ENCODE peak calls at places on chromosomes 5 and 9, in four cellular contexts. X is right cardiac atrium; S is activated CD8-positive, alpha-beta memory T cell treated with anti-CD3 and anti-CD28 coated beads, Interleukin-2, amount 10 ng/mL, durations not matched to agents 7 days and 5 days; Y is stimulated activated naive CD8-positive, alpha-beta T cell treated with anti-CD3 and anti-CD28 coated beads, Interleukin-15, amount 100 ng/mL, for 72 hours. I is an unnamed sample.

GRCh38 chr5:38830521-38831051 is 15.2 kb upstream of the OSMR start:
- ATAC-seq in S (no peak), X (no peak), Y (no peak), I (no peak)

GRCh38 chr9:127877566-127877998 is at the start of gene AK1:
- ATAC-seq in Y (peak), X (peak), S (no peak), I (no peak)

GRCh38 chr5:87120518-87121314 is 147.0 kb upstream of the RASA1 start:
- ATAC-seq in Y (peak), X (no peak), S (peak), I (peak)

GRCh38 chr5:78765756-78766411 is 117.3 kb upstream of the LHFPL2 start:
- ATAC-seq in X (no peak), S (no peak), Y (no peak), I (no peak)

GRCh38 chr9:104080983-104081382 is 13.1 kb upstream of the SMC2 start:
- ATAC-seq in Y (no peak), S (no peak), X (no peak), I (no peak)

GRCh38 chr9:83327323-83327722 is 210.9 kb downstream of the FRMD3 start:
- ATAC-seq in X (peak), S (no peak), Y (no peak), I (no peak)

GRCh38 chr9:69379250-69379982 is 54.4 kb downstream of the ENTREP1 start:
- ATAC-seq in X (peak), Y (no peak), S (no peak), I (no peak)

GRCh38 chr9:37141015-37141414 is 20.6 kb downstream of the ZCCHC7 start:
- ATAC-seq in Y (no peak), X (no peak), S (no peak), I (peak)

GRCh38 chr5:600551-601541 is 11.3 kb upstream of the CEP72 start:
- ATAC-seq in Y (no peak), X (no peak), S (no peak), I (no peak)

GRCh38 chr5:43400082-43400481 is 12.1 kb downstream of the CCL28 start:
- ATAC-seq in S (no peak), X (no peak), Y (no peak), I (no peak)

GRCh38 chr9:7304596-7304995 is 495.0 kb downstream of the DMAC1 start:
- ATAC-seq in S (no peak), X (no peak), Y (no peak), I (no peak)

GRCh38 chr9:469672-470040 is 255.0 kb downstream of the DOCK8 start:
- ATAC-seq in S (peak), X (peak), Y (peak), I (peak)

GRCh38 chr5:2093859-2094615 is 211.3 kb upstream of the IRX4 start:
- ATAC-seq in X (peak), Y (no peak), S (no peak), I (no peak)

GRCh38 chr9:92747459-92748232 is 17.0 kb downstream of the BICD2 start:
- ATAC-seq in Y (no peak), S (no peak), X (no peak), I (peak)

GRCh38 chr5:65924366-65925093 is 1.8 kb upstream of the ERBIN start:
- ATAC-seq in S (no peak), X (no peak), Y (peak), I (no peak)

GRCh38 chr5:173659423-173659822 is 43.0 kb upstream of the BOD1 start:
- ATAC-seq in Y (no peak), X (no peak), S (no peak), I (no peak)

GRCh38 chr9:83754383-83754977 is 46.7 kb upstream of the UBQLN1 start:
- ATAC-seq in X (no peak), Y (no peak), S (no peak), I (peak)

GRCh38 chr5:135490245-135491037 is 38.3 kb upstream of the TIFAB start:
- ATAC-seq in X (no peak), S (no peak), Y (no peak), I (no peak)

GRCh38 chr9:124278054-124278540 is 20.3 kb downstream of the NEK6 start:
- ATAC-seq in S (no peak), X (no peak), Y (peak), I (no peak)

GRCh38 chr5:135944967-135945560 is 9.7 kb downstream of the LECT2 start:
- ATAC-seq in S (no peak), X (peak), Y (no peak), I (no peak)

GRCh38 chr9:89874351-89875321 is 269.8 kb downstream of the GADD45G start:
- ATAC-seq in S (no peak), Y (no peak), X (peak), I (no peak)

GRCh38 chr9:137650259-137650658 is 31.5 kb downstream of the EHMT1 start:
- ATAC-seq in X (no peak), Y (peak), S (no peak), I (no peak)

GRCh38 chr9:134341306-134341705 is 15.1 kb downstream of the RXRA start:
- ATAC-seq in Y (no peak), S (no peak), X (peak), I (no peak)

GRCh38 chr5:170070556-170071412 is 34.9 kb upstream of the FOXI1 start:
- ATAC-seq in X (peak), S (no peak), Y (peak), I (no peak)

GRCh38 chr5:14413331-14413750 is 168.3 kb upstream of the OTULINL start:
- ATAC-seq in Y (peak), X (no peak), S (no peak), I (no peak)

GRCh38 chr5:4941957-4942830 is 197.9 kb upstream of the ADAMTS16 start:
- ATAC-seq in X (peak), Y (peak), S (no peak), I (no peak)

GRCh38 chr5:131019601-131020315 is 145.3 kb downstream of the HINT1 start:
- ATAC-seq in S (no peak), X (peak), Y (no peak), I (no peak)

GRCh38 chr5:78631931-78632330 is 16.6 kb downstream of the LHFPL2 start:
- ATAC-seq in Y (no peak), S (no peak), X (no peak), I (no peak)

GRCh38 chr9:135503371-135504261 is 3.1 kb downstream of the MRPS2 start:
- ATAC-seq in X (no peak), Y (no peak), S (no peak), I (no peak)

GRCh38 chr9:111427186-111427585 is 57.0 kb downstream of the ECPAS start:
- ATAC-seq in Y (peak), S (peak), X (no peak), I (no peak)

GRCh38 chr5:76938177-76938576 is 14.7 kb upstream of the CRHBP start:
- ATAC-seq in Y (peak), X (no peak), S (no peak), I (peak)

GRCh38 chr9:11199335-11199734 is 586.5 kb upstream of the PTPRD start:
- ATAC-seq in S (no peak), X (no peak), Y (no peak), I (no peak)

GRCh38 chr9:111451570-111451969 is 32.6 kb downstream of the ECPAS start:
- ATAC-seq in S (no peak), Y (no peak), X (no peak), I (no peak)